ENCODE peak calls at places on chromosomes 6 and 20, in ten cellular contexts. B is WTC11, O is mesothelial cell of epicardium, J is fibroblast of the aortic adventitia, H is breast epithelium, G is HL-60, V is cardiac muscle cell, T is osteocyte, E is fibroblast of lung, R is ovary. K is an unnamed sample.

GRCh38 chr6:31246051-31246495 is 25.8 kb downstream of the HLA-C start:
- DNase-seq in V (no peak), T (no peak), H (peak; percentile 30), R (no peak), G (no peak), E (peak; percentile 61), O (no peak), B (no peak), J (peak; percentile 39), K (peak; percentile 81)

GRCh38 chr6:92495246-92495645 is 924.1 kb downstream of the EPHA7 start:
- DNase-seq in T (no peak), B (no peak), H (peak; percentile 26), V (no peak), G (no peak), J (no peak), R (no peak), O (no peak), E (peak; percentile 1), K (no peak)

GRCh38 chr6:161257778-161258457 is 15.9 kb downstream of the AGPAT4 start:
- DNase-seq in E (peak; percentile 99), R (no peak), V (no peak), J (peak; percentile 98), B (no peak), H (no peak), G (no peak), O (no peak), T (no peak), K (peak; percentile 82)

GRCh38 chr20:1894951-1895673 is at the start of gene SIRPA:
- DNase-seq in V (peak; percentile 80), B (peak; percentile 42), E (peak; percentile 73), H (peak; percentile 63), R (peak; percentile 84), O (peak; percentile 41), T (no peak), J (peak; percentile 62), G (peak; percentile 58), K (peak; percentile 49)

GRCh38 chr6:80956898-80957297 is 795.6 kb downstream of the TENT5A start:
- DNase-seq in O (no peak), H (no peak), T (no peak), E (no peak), B (no peak), J (no peak), G (no peak), V (no peak), R (no peak), K (no peak)

GRCh38 chr6:106802141-106802540 is 172.4 kb downstream of the CD24 start:
- DNase-seq in B (no peak), O (no peak), E (no peak), J (no peak), V (peak; percentile 68), T (no peak), H (no peak), G (no peak), R (no peak), K (no peak)

GRCh38 chr20:3550857-3551256 is 80.0 kb downstream of the ATRN start:
- DNase-seq in T (no peak), V (no peak), O (no peak), E (no peak), J (no peak), H (no peak), B (no peak), R (no peak), G (no peak), K (no peak)

GRCh38 chr6:56263586-56264295 is 16.4 kb upstream of the COL21A1 start:
- DNase-seq in B (no peak), T (no peak), E (peak; percentile 74), J (no peak), R (no peak), V (no peak), O (no peak), G (no peak), H (no peak), K (no peak)

DNA sequence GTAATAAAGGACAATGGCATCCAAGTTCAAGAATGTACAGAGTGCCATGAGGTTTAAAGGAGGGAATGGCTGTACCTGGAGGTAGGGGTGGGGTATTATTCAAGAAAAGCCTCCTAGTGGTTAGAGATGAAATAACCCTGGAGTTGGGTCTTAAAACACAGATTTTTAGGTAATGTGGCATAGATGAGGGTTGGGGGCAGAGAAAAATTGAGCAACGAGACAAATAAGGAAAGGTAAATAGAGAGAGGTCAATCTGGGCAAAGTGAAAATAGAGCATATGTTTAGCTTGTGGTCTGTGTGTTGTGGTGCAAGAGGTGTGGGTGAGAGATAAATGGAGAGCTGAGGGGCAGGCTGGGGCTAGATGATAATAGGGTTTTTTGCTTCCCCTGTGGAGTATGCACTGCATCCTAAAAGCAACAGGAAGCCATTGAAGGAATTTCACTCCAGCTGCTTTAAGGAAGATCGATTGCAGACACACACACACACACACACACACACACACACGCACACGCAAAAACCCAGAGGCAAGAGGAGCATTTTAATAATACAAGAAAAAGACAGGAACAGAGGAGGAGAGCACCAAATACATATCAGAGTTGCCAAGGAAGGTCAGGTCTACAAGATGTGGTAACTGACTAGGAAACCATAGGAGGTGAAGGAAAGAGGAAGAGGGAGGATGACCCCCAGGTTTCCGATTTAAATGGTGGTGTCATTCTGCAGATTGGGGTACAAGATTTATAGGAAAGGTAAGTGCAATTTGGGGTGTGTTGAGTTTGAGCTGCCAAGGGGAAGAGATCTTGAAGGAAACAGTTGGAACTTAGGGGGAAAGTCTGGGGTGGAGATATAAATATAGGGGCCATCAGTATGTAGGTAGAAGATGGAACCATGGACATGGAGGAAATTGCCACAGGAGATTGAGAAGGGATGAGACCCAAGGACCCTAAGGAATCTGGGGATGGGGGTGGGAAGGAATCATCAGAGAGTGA is 31.3 kb upstream of the ADGRF1 start:
- DNase-seq in T (no peak), E (no peak), J (no peak), V (no peak), O (no peak), G (no peak), H (no peak), R (no peak), B (no peak), K (no peak)
- TF ChIP-seq CTCF in T (peak; percentile 15), E (peak; percentile 30), J (peak; percentile 23), V (peak; percentile 38), O (peak; percentile 40), G (no peak), H (no peak), R (no peak), B (peak; percentile 61), K (peak; percentile 63)

GRCh38 chr6:30074331-30075093 is 1.1 kb downstream of the RNF39 start:
- DNase-seq in B (peak; percentile 69), E (peak; percentile 10), H (peak; percentile 77), T (no peak), O (no peak), R (peak; percentile 38), G (no peak), V (no peak), J (no peak), K (no peak)

GRCh38 chr6:30075987-30076311 is 380 bp upstream of the RNF39 start:
- DNase-seq in R (no peak), B (no peak), O (no peak), G (no peak), E (no peak), J (no peak), T (no peak), H (peak; percentile 97), V (no peak), K (no peak)

GRCh38 chr6:30076333-30076732 is 764 bp upstream of the RNF39 start:
- DNase-seq in E (no peak), G (no peak), J (no peak), B (no peak), R (no peak), V (no peak), T (no peak), O (no peak), H (no peak), K (no peak)

GRCh38 chr6:30073489-30074240 is 1.9 kb downstream of the RNF39 start:
- DNase-seq in G (no peak), T (no peak), H (no peak), J (no peak), E (no peak), V (no peak), R (no peak), B (no peak), O (no peak), K (no peak)

DNA sequence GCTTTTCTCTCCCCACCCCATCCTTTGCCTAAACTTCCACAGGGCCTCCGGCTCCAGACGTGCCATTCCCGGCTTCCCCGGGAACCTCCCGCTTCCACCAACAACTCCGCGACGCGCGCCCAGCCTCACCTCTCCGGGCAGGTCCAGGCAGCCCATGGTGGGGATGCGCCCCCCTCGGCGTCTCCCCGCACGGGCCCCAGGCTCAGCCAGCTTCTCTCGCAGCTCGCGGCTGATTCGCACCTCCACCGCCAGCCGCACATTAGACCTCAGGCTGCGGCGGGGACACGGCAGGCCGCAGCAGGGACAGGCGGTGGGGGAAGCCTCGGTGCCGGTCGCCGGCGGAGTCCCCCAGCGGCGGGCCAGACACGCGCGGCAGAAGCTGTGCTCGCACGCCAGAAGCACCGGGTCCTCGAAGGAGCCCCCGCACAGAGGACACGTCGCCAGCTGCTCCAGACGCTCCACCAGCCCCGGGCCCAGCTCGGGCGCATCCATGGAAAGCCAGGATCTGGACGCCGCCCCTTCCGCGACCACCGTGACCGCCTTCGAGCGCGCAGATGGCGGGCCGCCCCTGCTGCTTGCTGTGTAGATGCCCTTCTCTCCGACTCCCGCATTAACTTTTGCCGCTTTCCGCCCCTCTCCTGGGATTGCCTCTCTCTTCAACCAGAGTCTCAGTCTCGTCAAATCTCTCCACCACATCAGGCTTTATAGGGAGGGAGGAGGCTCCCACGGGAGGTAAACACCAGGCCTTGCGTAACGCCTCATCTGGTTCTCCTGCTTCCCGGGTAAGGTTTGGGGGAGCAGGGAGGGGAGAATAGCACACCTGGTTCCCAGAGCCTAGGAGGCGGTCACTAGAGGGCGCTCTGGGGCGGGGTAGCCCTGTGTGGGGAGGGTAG is at the start of gene RNF39:
- DNase-seq in E (no peak), V (no peak), J (no peak), O (no peak), R (peak; percentile 52), H (no peak), B (peak; percentile 83), T (no peak), G (no peak), K (no peak)
- TF ChIP-seq CTCF in E (peak; percentile 26), V (peak; percentile 48), J (peak; percentile 25), O (no peak), R (no peak), H (peak; percentile 65), B (peak; percentile 73), T (peak; percentile 53), G (no peak), K (peak; percentile 61)

GRCh38 chr6:41896280-41896679 is 1.1 kb upstream of the USP49 start:
- DNase-seq in T (peak; percentile 4), J (no peak), G (no peak), E (no peak), V (no peak), H (no peak), B (no peak), O (no peak), R (no peak), K (no peak)

GRCh38 chr6:41901882-41902519 is 6.8 kb upstream of the USP49 start:
- DNase-seq in G (peak; percentile 46), E (peak; percentile 39), R (no peak), J (no peak), O (no peak), B (peak; percentile 46), V (no peak), H (no peak), T (no peak), K (peak; percentile 28)
- TF ChIP-seq CTCF in G (no peak), E (peak; percentile 46), R (no peak), J (no peak), O (no peak), B (no peak), V (peak; percentile 28), H (no peak), T (peak; percentile 17), K (peak; percentile 69)

GRCh38 chr6:152117156-152118129 is 310.0 kb downstream of the ESR1 start:
- DNase-seq in J (peak; percentile 86), R (no peak), G (no peak), E (no peak), V (no peak), H (no peak), B (no peak), O (no peak), T (no peak), K (no peak)

GRCh38 chr6:152121910-152122309 is 314.4 kb downstream of the ESR1 start:
- DNase-seq in B (no peak), G (no peak), T (no peak), E (peak; percentile 13), V (no peak), R (no peak), H (no peak), O (no peak), J (peak; percentile 69), K (no peak)

GRCh38 chr6:152118224-152118623 is 310.7 kb downstream of the ESR1 start:
- DNase-seq in B (no peak), E (no peak), V (no peak), G (no peak), R (no peak), J (no peak), O (no peak), T (no peak), H (no peak), K (no peak)

GRCh38 chr6:152122434-152122833 is 315.0 kb downstream of the ESR1 start:
- DNase-seq in O (no peak), H (no peak), T (no peak), J (no peak), V (no peak), G (no peak), B (no peak), R (no peak), E (no peak), K (no peak)

GRCh38 chr6:152118678-152119077 is 311.2 kb downstream of the ESR1 start:
- DNase-seq in E (no peak), J (no peak), O (no peak), R (no peak), T (no peak), B (no peak), V (no peak), G (no peak), H (no peak), K (no peak)
- TF ChIP-seq CTCF in E (no peak), J (no peak), O (no peak), R (no peak), T (no peak), B (no peak), V (no peak), G (no peak), H (no peak), K (peak; percentile 37)

K was measured in HFFc6.